ENCODE peak calls at places on chromosomes 11 and 22, in ten cellular contexts. One of them, this sample, is unnamed.

GRCh38 chr11:128456566-128457268 is 130.6 kb downstream of the ETS1 start:
- DNase-seq in smooth muscle cell of the brain vasculature: no peak
- DNase-seq in activated effector memory CD4-positive, alpha-beta T cell treated with anti-CD3 and anti-CD28 coated beads, Interleukin-2, amount 50 U/mL, for 16 hours: no peak
- DNase-seq in HTR-8/SVneo: no peak
- DNase-seq in NCI-H2081: no peak
- DNase-seq in ELR: no peak
- DNase-seq in heart left ventricle: no peak
- DNase-seq in Ammon's horn: no peak
- DNase-seq in upper lobe of right lung: no peak
- DNase-seq in renal cortical epithelial cell: no peak
- DNase-seq in this sample: no peak

GRCh38 chr22:29992341-29993275 is 87.7 kb upstream of the HORMAD2 start:
- DNase-seq in ELR: peak; percentile 13
- DNase-seq in upper lobe of right lung: no peak
- DNase-seq in smooth muscle cell of the brain vasculature: no peak
- DNase-seq in heart left ventricle: no peak
- DNase-seq in activated effector memory CD4-positive, alpha-beta T cell treated with anti-CD3 and anti-CD28 coated beads, Interleukin-2, amount 50 U/mL, for 16 hours: no peak
- DNase-seq in NCI-H2081: no peak
- DNase-seq in Ammon's horn: no peak
- DNase-seq in HTR-8/SVneo: no peak
- DNase-seq in renal cortical epithelial cell: no peak
- DNase-seq in this sample: no peak

GRCh38 chr11:120750647-120751419 is 239.3 kb downstream of the GRIK4 start:
- DNase-seq in NCI-H2081: no peak
- DNase-seq in activated effector memory CD4-positive, alpha-beta T cell treated with anti-CD3 and anti-CD28 coated beads, Interleukin-2, amount 50 U/mL, for 16 hours: no peak
- DNase-seq in Ammon's horn: peak; percentile 65
- DNase-seq in upper lobe of right lung: no peak
- DNase-seq in heart left ventricle: no peak
- DNase-seq in HTR-8/SVneo: no peak
- DNase-seq in ELR: no peak
- DNase-seq in renal cortical epithelial cell: no peak
- DNase-seq in smooth muscle cell of the brain vasculature: no peak
- DNase-seq in this sample: no peak

GRCh38 chr11:98234698-98235097 is 786.1 kb upstream of the CNTN5 start:
- DNase-seq in renal cortical epithelial cell: no peak
- DNase-seq in smooth muscle cell of the brain vasculature: no peak
- DNase-seq in Ammon's horn: no peak
- DNase-seq in ELR: no peak
- DNase-seq in NCI-H2081: no peak
- DNase-seq in activated effector memory CD4-positive, alpha-beta T cell treated with anti-CD3 and anti-CD28 coated beads, Interleukin-2, amount 50 U/mL, for 16 hours: no peak
- DNase-seq in HTR-8/SVneo: no peak
- DNase-seq in upper lobe of right lung: no peak
- DNase-seq in heart left ventricle: no peak
- DNase-seq in this sample: no peak

GRCh38 chr22:41178425-41178975 is 26.6 kb upstream of the L3MBTL2 start:
- DNase-seq in ELR: no peak
- DNase-seq in Ammon's horn: peak; percentile 72
- DNase-seq in smooth muscle cell of the brain vasculature: no peak
- DNase-seq in activated effector memory CD4-positive, alpha-beta T cell treated with anti-CD3 and anti-CD28 coated beads, Interleukin-2, amount 50 U/mL, for 16 hours: no peak
- DNase-seq in renal cortical epithelial cell: no peak
- DNase-seq in HTR-8/SVneo: no peak
- DNase-seq in NCI-H2081: no peak
- DNase-seq in heart left ventricle: peak; percentile 63
- DNase-seq in upper lobe of right lung: no peak
- DNase-seq in this sample: peak; percentile 73

GRCh38 chr11:66979336-66979980 is 4.4 kb downstream of the C11orf86 start:
- DNase-seq in ELR: no peak
- DNase-seq in activated effector memory CD4-positive, alpha-beta T cell treated with anti-CD3 and anti-CD28 coated beads, Interleukin-2, amount 50 U/mL, for 16 hours: no peak
- DNase-seq in renal cortical epithelial cell: no peak
- DNase-seq in upper lobe of right lung: no peak
- DNase-seq in heart left ventricle: no peak
- DNase-seq in smooth muscle cell of the brain vasculature: no peak
- DNase-seq in NCI-H2081: no peak
- DNase-seq in Ammon's horn: no peak
- DNase-seq in HTR-8/SVneo: no peak
- DNase-seq in this sample: no peak

GRCh38 chr11:27926056-27926455 is 181.9 kb downstream of the KIF18A start:
- DNase-seq in activated effector memory CD4-positive, alpha-beta T cell treated with anti-CD3 and anti-CD28 coated beads, Interleukin-2, amount 50 U/mL, for 16 hours: no peak
- DNase-seq in renal cortical epithelial cell: no peak
- DNase-seq in NCI-H2081: no peak
- DNase-seq in smooth muscle cell of the brain vasculature: no peak
- DNase-seq in heart left ventricle: no peak
- DNase-seq in HTR-8/SVneo: no peak
- DNase-seq in Ammon's horn: no peak
- DNase-seq in ELR: no peak
- DNase-seq in upper lobe of right lung: no peak
- DNase-seq in this sample: no peak

GRCh38 chr11:34065505-34066203 is 14.1 kb downstream of the CAPRIN1 start:
- DNase-seq in upper lobe of right lung: no peak
- DNase-seq in Ammon's horn: no peak
- DNase-seq in heart left ventricle: no peak
- DNase-seq in smooth muscle cell of the brain vasculature: no peak
- DNase-seq in HTR-8/SVneo: no peak
- DNase-seq in renal cortical epithelial cell: no peak
- DNase-seq in ELR: peak; percentile 62
- DNase-seq in activated effector memory CD4-positive, alpha-beta T cell treated with anti-CD3 and anti-CD28 coated beads, Interleukin-2, amount 50 U/mL, for 16 hours: no peak
- DNase-seq in NCI-H2081: no peak
- DNase-seq in this sample: no peak

GRCh38 chr22:48724899-48725298 is 1102.8 kb downstream of the BRD1 start:
- DNase-seq in ELR: no peak
- DNase-seq in upper lobe of right lung: peak; percentile 42
- DNase-seq in smooth muscle cell of the brain vasculature: no peak
- DNase-seq in HTR-8/SVneo: no peak
- DNase-seq in activated effector memory CD4-positive, alpha-beta T cell treated with anti-CD3 and anti-CD28 coated beads, Interleukin-2, amount 50 U/mL, for 16 hours: no peak
- DNase-seq in heart left ventricle: no peak
- DNase-seq in Ammon's horn: no peak
- DNase-seq in renal cortical epithelial cell: no peak
- DNase-seq in NCI-H2081: no peak
- DNase-seq in this sample: peak; percentile 0

GRCh38 chr11:7353100-7353499 is 101.4 kb downstream of the SYT9 start:
- DNase-seq in activated effector memory CD4-positive, alpha-beta T cell treated with anti-CD3 and anti-CD28 coated beads, Interleukin-2, amount 50 U/mL, for 16 hours: no peak
- DNase-seq in upper lobe of right lung: no peak
- DNase-seq in ELR: peak; percentile 46
- DNase-seq in smooth muscle cell of the brain vasculature: no peak
- DNase-seq in NCI-H2081: no peak
- DNase-seq in renal cortical epithelial cell: peak; percentile 18
- DNase-seq in Ammon's horn: no peak
- DNase-seq in heart left ventricle: no peak
- DNase-seq in HTR-8/SVneo: no peak
- DNase-seq in this sample: no peak

GRCh38 chr22:42857845-42858481 is 890 bp upstream of the ARFGAP3 start:
- DNase-seq in smooth muscle cell of the brain vasculature: no peak
- DNase-seq in ELR: no peak
- DNase-seq in NCI-H2081: no peak
- DNase-seq in renal cortical epithelial cell: no peak
- DNase-seq in activated effector memory CD4-positive, alpha-beta T cell treated with anti-CD3 and anti-CD28 coated beads, Interleukin-2, amount 50 U/mL, for 16 hours: no peak
- DNase-seq in upper lobe of right lung: no peak
- DNase-seq in heart left ventricle: no peak
- DNase-seq in HTR-8/SVneo: no peak
- DNase-seq in Ammon's horn: no peak
- DNase-seq in this sample: no peak

GRCh38 chr11:120337896-120338840 is 2.0 kb downstream of the ARHGEF12 start:
- DNase-seq in activated effector memory CD4-positive, alpha-beta T cell treated with anti-CD3 and anti-CD28 coated beads, Interleukin-2, amount 50 U/mL, for 16 hours: no peak
- DNase-seq in renal cortical epithelial cell: no peak
- DNase-seq in NCI-H2081: no peak
- DNase-seq in smooth muscle cell of the brain vasculature: no peak
- DNase-seq in upper lobe of right lung: no peak
- DNase-seq in ELR: peak; percentile 43
- DNase-seq in Ammon's horn: peak; percentile 57
- DNase-seq in heart left ventricle: no peak
- DNase-seq in HTR-8/SVneo: no peak
- DNase-seq in this sample: no peak

GRCh38 chr11:119316729-119317591 is at the start of gene MCAM:
- DNase-seq in heart left ventricle: peak; percentile 63
- DNase-seq in NCI-H2081: peak; percentile 19
- DNase-seq in smooth muscle cell of the brain vasculature: no peak
- DNase-seq in upper lobe of right lung: no peak
- DNase-seq in renal cortical epithelial cell: no peak
- DNase-seq in ELR: peak; percentile 42
- DNase-seq in HTR-8/SVneo: peak; percentile 68
- DNase-seq in activated effector memory CD4-positive, alpha-beta T cell treated with anti-CD3 and anti-CD28 coated beads, Interleukin-2, amount 50 U/mL, for 16 hours: no peak
- DNase-seq in Ammon's horn: no peak
- DNase-seq in this sample: peak; percentile 50

GRCh38 chr11:21142007-21142406 is 472.6 kb downstream of the NELL1 start:
- DNase-seq in HTR-8/SVneo: no peak
- DNase-seq in activated effector memory CD4-positive, alpha-beta T cell treated with anti-CD3 and anti-CD28 coated beads, Interleukin-2, amount 50 U/mL, for 16 hours: no peak
- DNase-seq in upper lobe of right lung: no peak
- DNase-seq in ELR: no peak
- DNase-seq in heart left ventricle: no peak
- DNase-seq in smooth muscle cell of the brain vasculature: no peak
- DNase-seq in Ammon's horn: no peak
- DNase-seq in renal cortical epithelial cell: peak; percentile 22
- DNase-seq in NCI-H2081: peak; percentile 3
- DNase-seq in this sample: no peak

GRCh38 chr11:65084598-65085375 is 765 bp downstream of the ZFPL1 start:
- DNase-seq in renal cortical epithelial cell: no peak
- DNase-seq in heart left ventricle: no peak
- DNase-seq in NCI-H2081: no peak
- DNase-seq in upper lobe of right lung: no peak
- DNase-seq in ELR: no peak
- DNase-seq in smooth muscle cell of the brain vasculature: no peak
- DNase-seq in Ammon's horn: no peak
- DNase-seq in HTR-8/SVneo: no peak
- DNase-seq in activated effector memory CD4-positive, alpha-beta T cell treated with anti-CD3 and anti-CD28 coated beads, Interleukin-2, amount 50 U/mL, for 16 hours: no peak
- DNase-seq in this sample: no peak

GRCh38 chr11:94007906-94008305 is 13.2 kb upstream of the HEPHL1 start:
- DNase-seq in ELR: no peak
- DNase-seq in smooth muscle cell of the brain vasculature: no peak
- DNase-seq in renal cortical epithelial cell: no peak
- DNase-seq in Ammon's horn: no peak
- DNase-seq in activated effector memory CD4-positive, alpha-beta T cell treated with anti-CD3 and anti-CD28 coated beads, Interleukin-2, amount 50 U/mL, for 16 hours: no peak
- DNase-seq in heart left ventricle: no peak
- DNase-seq in HTR-8/SVneo: no peak
- DNase-seq in upper lobe of right lung: no peak
- DNase-seq in NCI-H2081: no peak
- DNase-seq in this sample: no peak

GRCh38 chr11:66081505-66081904 is 11.4 kb downstream of the PACS1 start:
- DNase-seq in heart left ventricle: peak; percentile 63
- DNase-seq in NCI-H2081: no peak
- DNase-seq in ELR: peak; percentile 30
- DNase-seq in smooth muscle cell of the brain vasculature: no peak
- DNase-seq in renal cortical epithelial cell: peak; percentile 52
- DNase-seq in activated effector memory CD4-positive, alpha-beta T cell treated with anti-CD3 and anti-CD28 coated beads, Interleukin-2, amount 50 U/mL, for 16 hours: peak; percentile 89
- DNase-seq in upper lobe of right lung: no peak
- DNase-seq in HTR-8/SVneo: no peak
- DNase-seq in Ammon's horn: peak; percentile 69
- DNase-seq in this sample: peak; percentile 41

GRCh38 chr11:64890084-64890944 is 11.9 kb upstream of the EHD1 start:
- DNase-seq in heart left ventricle: no peak
- DNase-seq in NCI-H2081: no peak
- DNase-seq in activated effector memory CD4-positive, alpha-beta T cell treated with anti-CD3 and anti-CD28 coated beads, Interleukin-2, amount 50 U/mL, for 16 hours: no peak
- DNase-seq in ELR: no peak
- DNase-seq in renal cortical epithelial cell: no peak
- DNase-seq in Ammon's horn: no peak
- DNase-seq in smooth muscle cell of the brain vasculature: no peak
- DNase-seq in upper lobe of right lung: no peak
- DNase-seq in HTR-8/SVneo: no peak
- DNase-seq in this sample: no peak

GRCh38 chr11:36292311-36292722 is 3.1 kb upstream of the COMMD9 start:
- DNase-seq in upper lobe of right lung: no peak
- DNase-seq in ELR: peak; percentile 69
- DNase-seq in renal cortical epithelial cell: peak; percentile 36
- DNase-seq in activated effector memory CD4-positive, alpha-beta T cell treated with anti-CD3 and anti-CD28 coated beads, Interleukin-2, amount 50 U/mL, for 16 hours: peak; percentile 63
- DNase-seq in smooth muscle cell of the brain vasculature: no peak
- DNase-seq in HTR-8/SVneo: no peak
- DNase-seq in heart left ventricle: no peak
- DNase-seq in Ammon's horn: peak; percentile 48
- DNase-seq in NCI-H2081: peak; percentile 13
- DNase-seq in this sample: no peak

GRCh38 chr11:70002433-70002832 is 75.7 kb upstream of the ANO1 start:
- DNase-seq in activated effector memory CD4-positive, alpha-beta T cell treated with anti-CD3 and anti-CD28 coated beads, Interleukin-2, amount 50 U/mL, for 16 hours: no peak
- DNase-seq in smooth muscle cell of the brain vasculature: no peak
- DNase-seq in NCI-H2081: no peak
- DNase-seq in Ammon's horn: no peak
- DNase-seq in renal cortical epithelial cell: no peak
- DNase-seq in HTR-8/SVneo: no peak
- DNase-seq in ELR: no peak
- DNase-seq in heart left ventricle: no peak
- DNase-seq in upper lobe of right lung: no peak
- DNase-seq in this sample: no peak

GRCh38 chr11:45104006-45104789 is 42.2 kb upstream of the PRDM11 start:
- DNase-seq in upper lobe of right lung: no peak
- DNase-seq in ELR: no peak
- DNase-seq in heart left ventricle: peak; percentile 11
- DNase-seq in activated effector memory CD4-positive, alpha-beta T cell treated with anti-CD3 and anti-CD28 coated beads, Interleukin-2, amount 50 U/mL, for 16 hours: peak; percentile 56
- DNase-seq in Ammon's horn: peak; percentile 1
- DNase-seq in HTR-8/SVneo: no peak
- DNase-seq in smooth muscle cell of the brain vasculature: no peak
- DNase-seq in renal cortical epithelial cell: no peak
- DNase-seq in NCI-H2081: no peak
- DNase-seq in this sample: no peak

GRCh38 chr11:61684870-61685610 is 4.8 kb downstream of the DAGLA start:
- DNase-seq in ELR: no peak
- DNase-seq in upper lobe of right lung: no peak
- DNase-seq in smooth muscle cell of the brain vasculature: no peak
- DNase-seq in renal cortical epithelial cell: no peak
- DNase-seq in activated effector memory CD4-positive, alpha-beta T cell treated with anti-CD3 and anti-CD28 coated beads, Interleukin-2, amount 50 U/mL, for 16 hours: no peak
- DNase-seq in HTR-8/SVneo: no peak
- DNase-seq in NCI-H2081: no peak
- DNase-seq in heart left ventricle: no peak
- DNase-seq in Ammon's horn: no peak
- DNase-seq in this sample: no peak

GRCh38 chr11:120801801-120802689 is 221.9 kb upstream of the TBCEL start:
- DNase-seq in Ammon's horn: peak; percentile 74
- DNase-seq in activated effector memory CD4-positive, alpha-beta T cell treated with anti-CD3 and anti-CD28 coated beads, Interleukin-2, amount 50 U/mL, for 16 hours: peak; percentile 79
- DNase-seq in renal cortical epithelial cell: peak; percentile 50
- DNase-seq in ELR: peak; percentile 61
- DNase-seq in upper lobe of right lung: no peak
- DNase-seq in NCI-H2081: peak; percentile 61
- DNase-seq in heart left ventricle: peak; percentile 42
- DNase-seq in HTR-8/SVneo: peak; percentile 71
- DNase-seq in smooth muscle cell of the brain vasculature: peak; percentile 26
- DNase-seq in this sample: peak; percentile 44

GRCh38 chr11:30879322-30880020 is 293.3 kb upstream of the MPPED2 start:
- DNase-seq in ELR: no peak
- DNase-seq in smooth muscle cell of the brain vasculature: no peak
- DNase-seq in renal cortical epithelial cell: no peak
- DNase-seq in NCI-H2081: peak; percentile 74
- DNase-seq in activated effector memory CD4-positive, alpha-beta T cell treated with anti-CD3 and anti-CD28 coated beads, Interleukin-2, amount 50 U/mL, for 16 hours: no peak
- DNase-seq in HTR-8/SVneo: no peak
- DNase-seq in upper lobe of right lung: no peak
- DNase-seq in heart left ventricle: peak; percentile 53
- DNase-seq in Ammon's horn: peak; percentile 49
- DNase-seq in this sample: no peak

GRCh38 chr11:112961751-112962747 is 829 bp downstream of the NCAM1 start:
- DNase-seq in NCI-H2081: peak; percentile 64
- DNase-seq in ELR: no peak
- DNase-seq in smooth muscle cell of the brain vasculature: no peak
- DNase-seq in renal cortical epithelial cell: no peak
- DNase-seq in heart left ventricle: peak; percentile 29
- DNase-seq in activated effector memory CD4-positive, alpha-beta T cell treated with anti-CD3 and anti-CD28 coated beads, Interleukin-2, amount 50 U/mL, for 16 hours: no peak
- DNase-seq in HTR-8/SVneo: peak; percentile 6
- DNase-seq in upper lobe of right lung: peak; percentile 63
- DNase-seq in Ammon's horn: peak; percentile 81
- DNase-seq in this sample: peak; percentile 24

GRCh38 chr11:2796091-2796490 is 89.5 kb downstream of the CDKN1C start:
- DNase-seq in Ammon's horn: no peak
- DNase-seq in NCI-H2081: no peak
- DNase-seq in activated effector memory CD4-positive, alpha-beta T cell treated with anti-CD3 and anti-CD28 coated beads, Interleukin-2, amount 50 U/mL, for 16 hours: no peak
- DNase-seq in ELR: no peak
- DNase-seq in HTR-8/SVneo: no peak
- DNase-seq in renal cortical epithelial cell: no peak
- DNase-seq in smooth muscle cell of the brain vasculature: no peak
- DNase-seq in upper lobe of right lung: peak; percentile 52
- DNase-seq in heart left ventricle: no peak
- DNase-seq in this sample: peak; percentile 9

GRCh38 chr22:23862103-23862502 is 4.4 kb downstream of the SLC2A11 start:
- DNase-seq in NCI-H2081: peak; percentile 36
- DNase-seq in activated effector memory CD4-positive, alpha-beta T cell treated with anti-CD3 and anti-CD28 coated beads, Interleukin-2, amount 50 U/mL, for 16 hours: peak; percentile 70
- DNase-seq in ELR: peak; percentile 62
- DNase-seq in renal cortical epithelial cell: peak; percentile 40
- DNase-seq in Ammon's horn: no peak
- DNase-seq in smooth muscle cell of the brain vasculature: no peak
- DNase-seq in HTR-8/SVneo: peak; percentile 61
- DNase-seq in heart left ventricle: no peak
- DNase-seq in upper lobe of right lung: no peak
- DNase-seq in this sample: no peak

GRCh38 chr11:8317164-8317563 is 53.5 kb upstream of the LMO1 start:
- DNase-seq in heart left ventricle: no peak
- DNase-seq in renal cortical epithelial cell: no peak
- DNase-seq in activated effector memory CD4-positive, alpha-beta T cell treated with anti-CD3 and anti-CD28 coated beads, Interleukin-2, amount 50 U/mL, for 16 hours: no peak
- DNase-seq in smooth muscle cell of the brain vasculature: no peak
- DNase-seq in Ammon's horn: peak; percentile 44
- DNase-seq in NCI-H2081: no peak
- DNase-seq in upper lobe of right lung: no peak
- DNase-seq in ELR: no peak
- DNase-seq in HTR-8/SVneo: no peak
- DNase-seq in this sample: no peak

This sample was measured in left ventricle myocardium inferior.